ENCODE peak calls at places on chromosome 2, in six cellular contexts. Y is H9, P is mesendoderm, C is neuronal stem cell, Z is mesenchymal stem cell, J is H1. O is an unnamed sample.
A peak's percentile ranks its signal among the peaks of the same experiment; 100 is the strongest.

GRCh38 chr2:160836755-160837154 is 323.5 kb upstream of the TANK start:
- DNase-seq in Y (no peak), P (peak; percentile 84), C (no peak), Z (peak; percentile 83), J (no peak), O (peak; percentile 96)

GRCh38 chr2:3624059-3624794 is 29.3 kb downstream of the COLEC11 start:
- DNase-seq in Y (no peak), P (no peak), C (no peak), Z (peak; percentile 59), J (no peak), O (peak; percentile 11)

GRCh38 chr2:217915706-217916105 is 87.1 kb downstream of the TNS1 start:
- DNase-seq in Y (no peak), P (no peak), C (no peak), Z (no peak), J (no peak), O (no peak)

GRCh38 chr2:74316616-74317295 is 26.5 kb downstream of the SLC4A5 start:
- DNase-seq in Y (peak; percentile 35), P (peak; percentile 83), C (no peak), Z (no peak), J (peak; percentile 37), O (no peak)

GRCh38 chr2:209773377-209773776 is 1.7 kb downstream of the UNC80 start:
- DNase-seq in Y (no peak), P (peak; percentile 82), C (no peak), Z (no peak), J (no peak), O (no peak)

GRCh38 chr2:74002515-74003391 is 18.0 kb downstream of the TET3 start:
- DNase-seq in Y (peak; percentile 86), P (peak; percentile 92), C (peak; percentile 87), Z (peak; percentile 86), J (peak; percentile 88), O (peak; percentile 83)

GRCh38 chr2:65227035-65227470 is 578 bp upstream of the ACTR2 start:
- DNase-seq in Y (no peak), P (peak; percentile 46), C (no peak), Z (no peak), J (no peak), O (no peak)

GRCh38 chr2:160367887-160368286 is 125.7 kb downstream of the RBMS1 start:
- DNase-seq in Y (no peak), P (no peak), C (no peak), Z (peak; percentile 95), J (no peak), O (peak; percentile 98)

GRCh38 chr2:67085146-67085545 is 312.0 kb upstream of the ETAA1 start:
- DNase-seq in Y (no peak), P (no peak), C (no peak), Z (no peak), J (no peak), O (no peak)

GRCh38 chr2:168348076-168348475 is 100.7 kb upstream of the STK39 start:
- DNase-seq in Y (peak; percentile 81), P (peak; percentile 92), C (peak; percentile 6), Z (peak; percentile 68), J (no peak), O (peak; percentile 24)

GRCh38 chr2:34401186-34401585 is 802.1 kb upstream of the FAM98A start:
- DNase-seq in Y (no peak), P (no peak), C (no peak), Z (no peak), J (no peak), O (no peak)

GRCh38 chr2:232941912-232942595 is 71.0 kb downstream of the NGEF start:
- DNase-seq in Y (no peak), P (no peak), C (no peak), Z (no peak), J (no peak), O (no peak)

GRCh38 chr2:129709030-129709955 is 270.2 kb upstream of the RAB6C start:
- DNase-seq in Y (peak; percentile 26), P (no peak), C (no peak), Z (no peak), J (peak; percentile 44), O (no peak)

GRCh38 chr2:100140582-100140981 is 1.8 kb downstream of the AFF3 start:
- DNase-seq in Y (no peak), P (no peak), C (no peak), Z (no peak), J (no peak), O (no peak)

GRCh38 chr2:176763111-176763510 is 449.5 kb upstream of the HNRNPA3 start:
- DNase-seq in Y (no peak), P (no peak), C (no peak), Z (no peak), J (no peak), O (no peak)

GRCh38 chr2:11344342-11344955 is at the start of gene ROCK2:
- DNase-seq in Y (peak; percentile 90), P (peak; percentile 95), C (peak; percentile 86), Z (peak; percentile 85), J (peak; percentile 87), O (peak; percentile 79)

GRCh38 chr2:127671557-127672302 is 3.6 kb downstream of the LIMS2 start:
- DNase-seq in Y (no peak), P (no peak), C (no peak), Z (no peak), J (peak; percentile 37), O (no peak)
- H2BK15ac ChIP-seq in Y (no peak overlapping the region), P (no peak overlapping the region), C (no peak overlapping the region), Z (peak overlapping the region; percentile 41), J (no peak overlapping the region), O (no peak overlapping the region)

DNA sequence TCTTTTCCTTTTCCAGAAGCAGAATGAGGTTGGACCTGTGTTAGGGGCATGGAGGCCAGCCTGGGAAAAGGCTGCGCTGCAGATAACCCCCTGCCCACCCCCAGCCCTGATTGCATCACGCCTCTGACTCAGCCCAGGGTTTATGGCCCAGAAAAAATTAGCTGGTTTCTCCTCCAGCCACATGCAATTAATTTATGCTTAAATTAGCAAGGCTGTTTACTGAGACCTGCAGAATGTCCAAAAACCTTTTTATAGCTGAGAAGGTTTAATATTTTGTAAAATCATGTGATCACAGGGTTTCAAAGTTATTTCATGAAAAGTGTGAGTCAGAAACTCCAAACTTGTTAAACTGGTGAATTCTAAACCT is 123.1 kb upstream of the HDAC4 start:
- DNase-seq in Y (no peak), P (no peak), C (no peak), Z (no peak), J (no peak), O (no peak)
- H3K4me1 ChIP-seq in Y (no peaks in the 10 kb centered on the region), P (no peaks in the 10 kb centered on the region), C (no peaks in the 10 kb centered on the region), Z (no peaks in the 10 kb centered on the region), J (no peaks in the 10 kb centered on the region), O (no peaks in the 10 kb centered on the region)

GRCh38 chr2:173631123-173631450 is 276.4 kb downstream of the CDCA7 start:
- DNase-seq in Y (no peak), P (no peak), C (no peak), Z (peak; percentile 24), J (no peak), O (peak; percentile 34)
- H3K23ac ChIP-seq in Y (no peak overlapping the region), P (no peak overlapping the region), C (no peak overlapping the region), Z (no peak overlapping the region), J (no peak overlapping the region), O (no peak overlapping the region)

DNA sequence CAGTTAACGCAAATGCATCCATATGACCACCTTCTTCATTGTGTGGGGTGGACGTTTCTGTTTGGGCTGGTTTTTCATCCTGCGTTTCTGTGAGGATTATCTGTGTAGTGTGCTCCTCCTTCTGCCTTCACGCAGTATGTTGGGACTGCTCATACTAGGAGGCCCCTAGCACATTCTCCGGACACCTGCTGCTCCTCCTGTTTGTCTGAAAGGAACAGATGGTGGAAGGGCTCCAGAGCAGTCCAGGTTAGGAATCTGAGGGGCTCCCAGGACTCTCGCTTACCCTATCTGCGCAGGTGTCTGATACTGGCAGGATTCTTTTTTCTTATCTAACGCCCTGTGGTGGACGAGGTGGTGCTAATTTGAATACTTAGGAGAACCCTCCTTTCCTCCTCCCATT is 25.8 kb downstream of the STK25 start:
- DNase-seq in Y (no peak), P (no peak), C (no peak), Z (no peak), J (no peak), O (no peak)
- H2BK15ac ChIP-seq in Y (no peak overlapping the region), P (no peak overlapping the region), C (no peak overlapping the region), Z (no peak overlapping the region), J (no peak overlapping the region), O (no peak overlapping the region)

GRCh38 chr2:195645413-195645812 is 11.6 kb upstream of the SLC39A10 start:
- DNase-seq in Y (no peak), P (no peak), C (no peak), Z (no peak), J (no peak), O (no peak)
- H3K4me1 ChIP-seq in Y (peaks cover 10% of the 10 kb centered on the region), P (no peaks in the 10 kb centered on the region), C (no peaks in the 10 kb centered on the region), Z (peaks cover 1% of the 10 kb centered on the region), J (no peaks in the 10 kb centered on the region), O (no peaks in the 10 kb centered on the region)

O was measured in IMR-90.